ENCODE peak calls at places on chromosomes 5 and 9, in six cellular contexts. One of them, this sample, is unnamed.

GRCh38 chr5:158246661-158247060 is 387.7 kb upstream of the CLINT1 start:
- DNase-seq in T-helper 1 cell: no peak
- DNase-seq in ELR: no peak
- DNase-seq in erythroblast: no peak
- DNase-seq in DMS153: no peak
- DNase-seq in EH: no peak
- DNase-seq in this sample: no peak

GRCh38 chr5:83035373-83036170 is 41.6 kb downstream of the TMEM167A start:
- DNase-seq in EH: peak; percentile 10
- DNase-seq in erythroblast: no peak
- DNase-seq in T-helper 1 cell: no peak
- DNase-seq in ELR: no peak
- DNase-seq in DMS153: peak; percentile 30
- DNase-seq in this sample: no peak

GRCh38 chr5:112793201-112793600 is 55.5 kb downstream of the APC start:
- DNase-seq in T-helper 1 cell: no peak
- DNase-seq in erythroblast: no peak
- DNase-seq in DMS153: no peak
- DNase-seq in ELR: no peak
- DNase-seq in EH: no peak
- DNase-seq in this sample: no peak

GRCh38 chr9:125629451-125629850 is 77.6 kb downstream of the MAPKAP1 start:
- DNase-seq in T-helper 1 cell: no peak
- DNase-seq in ELR: no peak
- DNase-seq in EH: no peak
- DNase-seq in DMS153: no peak
- DNase-seq in erythroblast: no peak
- DNase-seq in this sample: no peak

GRCh38 chr5:179404321-179405053 is 59.2 kb upstream of the ADAMTS2 start:
- DNase-seq in T-helper 1 cell: no peak
- DNase-seq in DMS153: no peak
- DNase-seq in ELR: peak; percentile 47
- DNase-seq in EH: peak; percentile 64
- DNase-seq in erythroblast: no peak
- DNase-seq in this sample: no peak

GRCh38 chr5:138353550-138353893 is 1.0 kb downstream of the KDM3B start:
- DNase-seq in T-helper 1 cell: no peak
- DNase-seq in erythroblast: peak; percentile 84
- DNase-seq in ELR: no peak
- DNase-seq in EH: no peak
- DNase-seq in DMS153: no peak
- DNase-seq in this sample: no peak

GRCh38 chr9:37542895-37543294 is 33.3 kb downstream of the FBXO10 start:
- DNase-seq in DMS153: no peak
- DNase-seq in EH: no peak
- DNase-seq in erythroblast: no peak
- DNase-seq in ELR: no peak
- DNase-seq in T-helper 1 cell: no peak
- DNase-seq in this sample: no peak

GRCh38 chr9:120403543-120403856 is 176.5 kb downstream of the CDK5RAP2 start:
- DNase-seq in T-helper 1 cell: no peak
- DNase-seq in DMS153: no peak
- DNase-seq in EH: no peak
- DNase-seq in erythroblast: no peak
- DNase-seq in ELR: no peak
- DNase-seq in this sample: no peak

GRCh38 chr5:133870661-133871060 is 97.8 kb downstream of the C5orf15 start:
- DNase-seq in T-helper 1 cell: no peak
- DNase-seq in ELR: peak; percentile 47
- DNase-seq in EH: peak; percentile 83
- DNase-seq in erythroblast: no peak
- DNase-seq in DMS153: no peak
- DNase-seq in this sample: no peak

GRCh38 chr5:82886911-82887310 is 190.3 kb downstream of the TMEM167A start:
- DNase-seq in T-helper 1 cell: no peak
- DNase-seq in erythroblast: no peak
- DNase-seq in ELR: no peak
- DNase-seq in EH: no peak
- DNase-seq in DMS153: no peak
- DNase-seq in this sample: no peak